ENCODE peak calls at places on chromosomes 5 and 9, in six cellular contexts. H is brain microvascular endothelial cell; G is endodermal cell; X is fibroblast of lung; N is stimulated activated CD4-positive, alpha-beta T cell treated with anti-CD3 and anti-CD28 coated beads, Interleukin-2, amount 100 ng/mL, for 24 hours; E is NCI-H2081. I is an unnamed sample.
A peak's percentile ranks its signal among the peaks of the same experiment; 100 is the strongest.

GRCh38 chr5:107313098-107313497 is 357.6 kb downstream of the EFNA5 start:
- DNase-seq in H (no peak), X (no peak), N (no peak), G (no peak), E (no peak), I (no peak)

GRCh38 chr5:96566775-96567174 is 95.4 kb upstream of the CAST start:
- DNase-seq in E (no peak), X (no peak), H (no peak), G (no peak), N (no peak), I (no peak)

GRCh38 chr9:122320346-122320995 is 50.4 kb upstream of the PTGS1 start:
- DNase-seq in N (no peak), G (no peak), X (no peak), H (no peak), E (peak; percentile 82), I (no peak)

GRCh38 chr5:135944967-135945560 is 9.7 kb downstream of the LECT2 start:
- DNase-seq in G (peak; percentile 65), X (peak; percentile 94), E (peak; percentile 66), H (peak; percentile 78), N (peak; percentile 7), I (no peak)

GRCh38 chr5:134141346-134142050 is 27.0 kb downstream of the TCF7 start:
- DNase-seq in X (no peak), N (peak; percentile 16), H (no peak), E (no peak), G (peak; percentile 55), I (no peak)

GRCh38 chr5:179759961-179760541 is 27.4 kb downstream of the MAML1 start:
- DNase-seq in E (peak; percentile 21), G (no peak), X (no peak), N (peak; percentile 35), H (no peak), I (no peak)

GRCh38 chr5:74895906-74896305 is 29.7 kb upstream of the FAM169A start:
- DNase-seq in E (peak; percentile 17), X (peak; percentile 82), G (no peak), N (no peak), H (peak; percentile 12), I (no peak)

GRCh38 chr5:38453506-38453905 is 102.9 kb downstream of the LIFR start:
- DNase-seq in G (no peak), X (no peak), N (peak; percentile 30), H (no peak), E (no peak), I (no peak)

GRCh38 chr9:91864372-91864771 is 85.7 kb downstream of the ROR2 start:
- DNase-seq in E (no peak), G (no peak), H (no peak), N (no peak), X (peak; percentile 55), I (no peak)

GRCh38 chr5:40223884-40224402 is 455.8 kb upstream of the PTGER4 start:
- DNase-seq in H (peak; percentile 78), E (no peak), G (no peak), N (peak; percentile 11), X (peak; percentile 89), I (no peak)

GRCh38 chr9:28197653-28198052 is 624.4 kb upstream of the C9orf72 start:
- DNase-seq in E (no peak), X (no peak), H (no peak), N (no peak), G (no peak), I (no peak)

GRCh38 chr9:108809269-108809668 is 46.5 kb downstream of the ACTL7B start:
- DNase-seq in N (no peak), G (no peak), E (no peak), H (no peak), X (no peak), I (no peak)

GRCh38 chr5:74042559-74043357 is 416.8 kb downstream of the ARHGEF28 start:
- DNase-seq in N (no peak), H (peak; percentile 80), G (no peak), E (peak; percentile 11), X (peak; percentile 72), I (no peak)

GRCh38 chr5:133292300-133292699 is 240.5 kb downstream of the HSPA4 start:
- DNase-seq in G (no peak), N (no peak), E (no peak), H (no peak), X (no peak), I (no peak)

GRCh38 chr5:2387224-2388004 is 364.1 kb downstream of the IRX2 start:
- DNase-seq in N (no peak), G (peak; percentile 12), X (peak; percentile 17), H (peak; percentile 5), E (no peak), I (no peak)

GRCh38 chr5:175609504-175609903 is 48.4 kb upstream of the HRH2 start:
- DNase-seq in X (no peak), H (no peak), E (no peak), N (peak; percentile 57), G (no peak), I (no peak)

GRCh38 chr5:148820778-148821395 is 5.5 kb upstream of the ADRB2 start:
- DNase-seq in X (peak; percentile 65), G (peak; percentile 72), H (no peak), E (no peak), N (no peak), I (no peak)

GRCh38 chr5:64457846-64458245 is 48.0 kb upstream of the RGS7BP start:
- DNase-seq in N (no peak), H (no peak), X (no peak), E (no peak), G (no peak), I (no peak)

GRCh38 chr5:19927919-19928318 is 60.1 kb downstream of the CDH18 start:
- DNase-seq in E (peak; percentile 99), G (peak; percentile 81), H (no peak), N (no peak), X (peak; percentile 12), I (no peak)

GRCh38 chr5:93674138-93674537 is 67.3 kb downstream of the POU5F2 start:
- DNase-seq in G (no peak), E (no peak), N (no peak), X (peak; percentile 19), H (no peak), I (no peak)

GRCh38 chr5:151676719-151677118 is 10.0 kb downstream of the SPARC start:
- DNase-seq in N (no peak), H (no peak), X (peak; percentile 2), E (no peak), G (no peak), I (no peak)

GRCh38 chr5:41408676-41409443 is 101.5 kb downstream of the PLCXD3 start:
- DNase-seq in H (no peak), N (no peak), X (peak; percentile 49), G (peak; percentile 52), E (no peak), I (no peak)

GRCh38 chr9:2875218-2875977 is 31.5 kb upstream of the PUM3 start:
- DNase-seq in H (no peak), G (no peak), E (no peak), X (no peak), N (no peak), I (no peak)

GRCh38 chr5:3285621-3286020 is 310.0 kb upstream of the IRX1 start:
- DNase-seq in E (no peak), H (no peak), X (no peak), G (peak; percentile 32), N (no peak), I (no peak)

I was measured in activated naive CD4-positive, alpha-beta T cell.